ENCODE peak calls at places on chromosome 15, in nine cellular contexts. L is MM.1S, D is Ammon's horn, I is cardiac fibroblast, Y is upper lobe of right lung, O is omental fat pad, E is T1000, K is esophagus squamous epithelium, S is fibroblast of gingiva. R is an unnamed sample.

GRCh38 chr15:70045045-70045444 is 52.7 kb downstream of the TLE3 start:
- DNase-seq in I (peak), O (no peak), Y (no peak), E (peak), D (no peak), S (peak), K (no peak), L (no peak), R (no peak)

GRCh38 chr15:98800437-98801233 is 152.3 kb downstream of the IGF1R start:
- DNase-seq in S (peak), K (no peak), O (no peak), E (no peak), D (peak), Y (no peak), L (no peak), I (peak), R (peak)

GRCh38 chr15:95594496-95594895 is 736.0 kb upstream of the NR2F2 start:
- DNase-seq in E (no peak), L (no peak), S (no peak), I (no peak), O (no peak), K (no peak), Y (no peak), D (no peak), R (no peak)

GRCh38 chr15:85044894-85045293 is 63.2 kb downstream of the PDE8A start:
- DNase-seq in I (no peak), K (no peak), O (no peak), L (no peak), S (no peak), D (no peak), E (no peak), Y (no peak), R (no peak)

GRCh38 chr15:94282269-94283250 is 51.2 kb downstream of the MCTP2 start:
- DNase-seq in K (no peak), D (no peak), Y (no peak), S (peak), I (no peak), L (no peak), O (no peak), E (no peak), R (no peak)

GRCh38 chr15:29937956-29938355 is 115.7 kb upstream of the TJP1 start:
- DNase-seq in I (peak), L (no peak), Y (no peak), K (no peak), E (no peak), D (no peak), S (no peak), O (no peak), R (no peak)

GRCh38 chr15:57534279-57534678 is 57.4 kb upstream of the MYZAP start:
- DNase-seq in D (no peak), E (no peak), S (peak), Y (no peak), O (no peak), L (no peak), K (no peak), I (peak), R (no peak)

GRCh38 chr15:40754574-40754882 is 526 bp downstream of the RMDN3 start:
- DNase-seq in O (no peak), I (no peak), K (no peak), Y (peak), L (no peak), S (no peak), D (no peak), E (no peak), R (peak)

GRCh38 chr15:59524331-59524731 is 86.3 kb downstream of the FAM81A start:
- DNase-seq in E (no peak), S (no peak), I (no peak), L (no peak), K (no peak), Y (no peak), O (no peak), D (peak), R (no peak)

GRCh38 chr15:66720206-66721010 is 18.4 kb downstream of the SMAD6 start:
- DNase-seq in S (peak), I (peak), Y (peak), E (peak), K (no peak), D (no peak), O (no peak), L (no peak), R (no peak)

GRCh38 chr15:95286911-95287769 is 1043.4 kb upstream of the NR2F2 start:
- DNase-seq in S (no peak), D (no peak), K (no peak), L (peak), I (no peak), Y (no peak), E (no peak), O (no peak), R (no peak)